ENCODE peak calls at places on chromosomes 12 and 14, in eight cellular contexts. One of them, this sample, is unnamed.

GRCh38 chr14:94128216-94128839 is 1.1 kb downstream of the IFI27L2 start:
- DNase-seq in IMR-90: no peak
- DNase-seq in vagina: no peak
- DNase-seq in uterus: no peak
- DNase-seq in tibial artery: no peak
- DNase-seq in ascending aorta: peak; percentile 52
- DNase-seq in heart right ventricle: no peak
- DNase-seq in fibroblast of lung: no peak
- DNase-seq in this sample: no peak

GRCh38 chr14:69355955-69356321 is 42.2 kb downstream of the ERH start:
- DNase-seq in ascending aorta: peak; percentile 90
- DNase-seq in uterus: peak; percentile 63
- DNase-seq in vagina: peak; percentile 93
- DNase-seq in fibroblast of lung: peak; percentile 50
- DNase-seq in IMR-90: peak; percentile 78
- DNase-seq in heart right ventricle: no peak
- DNase-seq in tibial artery: peak; percentile 83
- DNase-seq in this sample: peak; percentile 28

GRCh38 chr14:69428289-69428998 is 30.0 kb downstream of the SLC39A9 start:
- DNase-seq in tibial artery: no peak
- DNase-seq in ascending aorta: no peak
- DNase-seq in vagina: no peak
- DNase-seq in heart right ventricle: no peak
- DNase-seq in fibroblast of lung: no peak
- DNase-seq in IMR-90: no peak
- DNase-seq in uterus: no peak
- DNase-seq in this sample: no peak

GRCh38 chr12:67415473-67415872 is 146.3 kb downstream of the CAND1 start:
- DNase-seq in tibial artery: no peak
- DNase-seq in uterus: no peak
- DNase-seq in vagina: no peak
- DNase-seq in IMR-90: peak; percentile 27
- DNase-seq in heart right ventricle: peak; percentile 33
- DNase-seq in fibroblast of lung: peak; percentile 55
- DNase-seq in ascending aorta: no peak
- DNase-seq in this sample: no peak

GRCh38 chr14:63287661-63288483 is 30.9 kb downstream of the GPHB5 start:
- DNase-seq in heart right ventricle: no peak
- DNase-seq in fibroblast of lung: peak; percentile 18
- DNase-seq in uterus: no peak
- DNase-seq in vagina: no peak
- DNase-seq in ascending aorta: no peak
- DNase-seq in IMR-90: peak; percentile 62
- DNase-seq in tibial artery: no peak
- DNase-seq in this sample: no peak

GRCh38 chr12:5317556-5317955 is 114.4 kb upstream of the NTF3 start:
- DNase-seq in vagina: no peak
- DNase-seq in tibial artery: no peak
- DNase-seq in heart right ventricle: no peak
- DNase-seq in uterus: no peak
- DNase-seq in ascending aorta: no peak
- DNase-seq in IMR-90: peak; percentile 20
- DNase-seq in fibroblast of lung: no peak
- DNase-seq in this sample: no peak

GRCh38 chr14:62692490-62693106 is 352.7 kb downstream of the KCNH5 start:
- DNase-seq in fibroblast of lung: peak; percentile 56
- DNase-seq in ascending aorta: no peak
- DNase-seq in vagina: no peak
- DNase-seq in tibial artery: no peak
- DNase-seq in IMR-90: peak; percentile 51
- DNase-seq in heart right ventricle: no peak
- DNase-seq in uterus: no peak
- DNase-seq in this sample: no peak

GRCh38 chr12:47038270-47038748 is 41.1 kb upstream of the PCED1B start:
- DNase-seq in tibial artery: no peak
- DNase-seq in IMR-90: peak; percentile 35
- DNase-seq in vagina: no peak
- DNase-seq in fibroblast of lung: peak; percentile 57
- DNase-seq in heart right ventricle: no peak
- DNase-seq in ascending aorta: no peak
- DNase-seq in uterus: no peak
- DNase-seq in this sample: peak; percentile 99

GRCh38 chr12:65279387-65280112 is 1.1 kb downstream of the MSRB3 start:
- DNase-seq in IMR-90: peak; percentile 15
- DNase-seq in heart right ventricle: no peak
- DNase-seq in tibial artery: no peak
- DNase-seq in fibroblast of lung: peak; percentile 28
- DNase-seq in uterus: no peak
- DNase-seq in vagina: no peak
- DNase-seq in ascending aorta: no peak
- DNase-seq in this sample: no peak

GRCh38 chr12:109645194-109645593 is 68.4 kb upstream of the FAM222A start:
- DNase-seq in uterus: no peak
- DNase-seq in vagina: no peak
- DNase-seq in ascending aorta: no peak
- DNase-seq in fibroblast of lung: no peak
- DNase-seq in tibial artery: no peak
- DNase-seq in IMR-90: no peak
- DNase-seq in heart right ventricle: no peak
- DNase-seq in this sample: no peak

GRCh38 chr12:111606651-111607232 is 7.6 kb upstream of the ATXN2 start:
- DNase-seq in IMR-90: no peak
- DNase-seq in uterus: no peak
- DNase-seq in fibroblast of lung: no peak
- DNase-seq in heart right ventricle: no peak
- DNase-seq in tibial artery: no peak
- DNase-seq in vagina: no peak
- DNase-seq in ascending aorta: no peak
- DNase-seq in this sample: no peak

GRCh38 chr12:108611884-108612415 is 14.1 kb upstream of the TMEM119 start:
- DNase-seq in IMR-90: peak; percentile 89
- DNase-seq in tibial artery: no peak
- DNase-seq in vagina: no peak
- DNase-seq in fibroblast of lung: peak; percentile 80
- DNase-seq in uterus: no peak
- DNase-seq in heart right ventricle: no peak
- DNase-seq in ascending aorta: no peak
- DNase-seq in this sample: peak; percentile 90

GRCh38 chr14:35394326-35394725 is 10.2 kb downstream of the NFKBIA start:
- DNase-seq in uterus: no peak
- DNase-seq in vagina: no peak
- DNase-seq in tibial artery: no peak
- DNase-seq in ascending aorta: no peak
- DNase-seq in fibroblast of lung: no peak
- DNase-seq in IMR-90: no peak
- DNase-seq in heart right ventricle: no peak
- DNase-seq in this sample: no peak

GRCh38 chr12:75974323-75975273 is 57.0 kb downstream of the PHLDA1 start:
- DNase-seq in vagina: no peak
- DNase-seq in uterus: no peak
- DNase-seq in fibroblast of lung: no peak
- DNase-seq in ascending aorta: no peak
- DNase-seq in heart right ventricle: no peak
- DNase-seq in IMR-90: no peak
- DNase-seq in tibial artery: no peak
- DNase-seq in this sample: no peak

GRCh38 chr14:91744068-91744480 is 12.2 kb upstream of the CATSPERB start:
- DNase-seq in fibroblast of lung: no peak
- DNase-seq in heart right ventricle: no peak
- DNase-seq in IMR-90: no peak
- DNase-seq in ascending aorta: no peak
- DNase-seq in vagina: no peak
- DNase-seq in tibial artery: no peak
- DNase-seq in uterus: no peak
- DNase-seq in this sample: no peak

GRCh38 chr12:117018276-117018675 is 80.9 kb downstream of the TESC start:
- DNase-seq in uterus: no peak
- DNase-seq in tibial artery: no peak
- DNase-seq in vagina: no peak
- DNase-seq in fibroblast of lung: no peak
- DNase-seq in ascending aorta: peak; percentile 13
- DNase-seq in heart right ventricle: no peak
- DNase-seq in IMR-90: no peak
- DNase-seq in this sample: no peak

GRCh38 chr12:111741235-111741812 is 25.4 kb upstream of the ALDH2 start:
- DNase-seq in tibial artery: no peak
- DNase-seq in ascending aorta: no peak
- DNase-seq in heart right ventricle: no peak
- DNase-seq in uterus: no peak
- DNase-seq in vagina: no peak
- DNase-seq in IMR-90: peak; percentile 35
- DNase-seq in fibroblast of lung: no peak
- DNase-seq in this sample: no peak

GRCh38 chr14:85590784-85591183 is 60.8 kb downstream of the FLRT2 start:
- DNase-seq in uterus: no peak
- DNase-seq in ascending aorta: no peak
- DNase-seq in fibroblast of lung: no peak
- DNase-seq in heart right ventricle: no peak
- DNase-seq in IMR-90: peak; percentile 55
- DNase-seq in tibial artery: no peak
- DNase-seq in vagina: no peak
- DNase-seq in this sample: no peak

GRCh38 chr12:119417440-119417839 is 82.9 kb downstream of the CCDC60 start:
- DNase-seq in IMR-90: no peak
- DNase-seq in fibroblast of lung: no peak
- DNase-seq in vagina: no peak
- DNase-seq in uterus: no peak
- DNase-seq in heart right ventricle: no peak
- DNase-seq in ascending aorta: no peak
- DNase-seq in tibial artery: no peak
- DNase-seq in this sample: no peak

GRCh38 chr12:54444202-54444601 is 25.1 kb upstream of the ITGA5 start:
- DNase-seq in heart right ventricle: no peak
- DNase-seq in tibial artery: no peak
- DNase-seq in ascending aorta: no peak
- DNase-seq in IMR-90: no peak
- DNase-seq in vagina: no peak
- DNase-seq in fibroblast of lung: no peak
- DNase-seq in uterus: no peak
- DNase-seq in this sample: no peak

GRCh38 chr12:97164936-97165335 is 257.9 kb downstream of the NEDD1 start:
- DNase-seq in vagina: no peak
- DNase-seq in uterus: no peak
- DNase-seq in fibroblast of lung: no peak
- DNase-seq in heart right ventricle: no peak
- DNase-seq in tibial artery: no peak
- DNase-seq in ascending aorta: no peak
- DNase-seq in IMR-90: no peak
- DNase-seq in this sample: no peak

GRCh38 chr14:97002454-97002853 is 205.3 kb downstream of the VRK1 start:
- DNase-seq in heart right ventricle: no peak
- DNase-seq in uterus: no peak
- DNase-seq in tibial artery: no peak
- DNase-seq in vagina: no peak
- DNase-seq in IMR-90: no peak
- DNase-seq in ascending aorta: no peak
- DNase-seq in fibroblast of lung: no peak
- DNase-seq in this sample: no peak

GRCh38 chr12:115871714-115872113 is 405.8 kb downstream of the MED13L start:
- DNase-seq in vagina: no peak
- DNase-seq in tibial artery: no peak
- DNase-seq in heart right ventricle: no peak
- DNase-seq in uterus: no peak
- DNase-seq in fibroblast of lung: peak; percentile 20
- DNase-seq in IMR-90: peak; percentile 21
- DNase-seq in ascending aorta: no peak
- DNase-seq in this sample: no peak

GRCh38 chr14:90828642-90829487 is 12.6 kb upstream of the TTC7B start:
- DNase-seq in IMR-90: no peak
- DNase-seq in ascending aorta: no peak
- DNase-seq in vagina: no peak
- DNase-seq in tibial artery: no peak
- DNase-seq in fibroblast of lung: no peak
- DNase-seq in heart right ventricle: no peak
- DNase-seq in uterus: peak; percentile 32
- DNase-seq in this sample: no peak

GRCh38 chr12:12636641-12637040 is 25.0 kb downstream of the CREBL2 start:
- DNase-seq in IMR-90: no peak
- DNase-seq in fibroblast of lung: no peak
- DNase-seq in heart right ventricle: no peak
- DNase-seq in tibial artery: no peak
- DNase-seq in vagina: no peak
- DNase-seq in uterus: no peak
- DNase-seq in ascending aorta: no peak
- DNase-seq in this sample: no peak

GRCh38 chr12:121273364-121273896 is 23.1 kb downstream of the CAMKK2 start:
- DNase-seq in tibial artery: no peak
- DNase-seq in heart right ventricle: no peak
- DNase-seq in vagina: no peak
- DNase-seq in fibroblast of lung: no peak
- DNase-seq in ascending aorta: no peak
- DNase-seq in uterus: no peak
- DNase-seq in IMR-90: no peak
- DNase-seq in this sample: no peak
- H3K36me3 ChIP-seq in tibial artery: peaks cover 6% of the 10 kb centered on the region
- H3K36me3 ChIP-seq in heart right ventricle: no peaks in the 10 kb centered on the region
- H3K36me3 ChIP-seq in vagina: no peaks in the 10 kb centered on the region
- H3K36me3 ChIP-seq in fibroblast of lung: peaks cover 1% of the 10 kb centered on the region
- H3K36me3 ChIP-seq in ascending aorta: peaks cover 41% of the 10 kb centered on the region
- H3K36me3 ChIP-seq in uterus: no peaks in the 10 kb centered on the region
- H3K36me3 ChIP-seq in IMR-90: peaks cover 18% of the 10 kb centered on the region
- H3K36me3 ChIP-seq in this sample: peaks cover 2% of the 10 kb centered on the region

GRCh38 chr12:55515696-55516095 is 23.5 kb downstream of the OR6C68 start:
- DNase-seq in heart right ventricle: no peak
- DNase-seq in vagina: no peak
- DNase-seq in uterus: no peak
- DNase-seq in fibroblast of lung: no peak
- DNase-seq in ascending aorta: no peak
- DNase-seq in tibial artery: no peak
- DNase-seq in IMR-90: no peak
- DNase-seq in this sample: no peak
- TF ChIP-seq CTCF in heart right ventricle: no peak
- TF ChIP-seq CTCF in vagina: no peak
- TF ChIP-seq CTCF in uterus: no peak
- TF ChIP-seq CTCF in fibroblast of lung: no peak
- TF ChIP-seq CTCF in ascending aorta: no peak
- TF ChIP-seq CTCF in tibial artery: no peak
- TF ChIP-seq CTCF in IMR-90: no peak
- TF ChIP-seq CTCF in this sample: no peak

DNA sequence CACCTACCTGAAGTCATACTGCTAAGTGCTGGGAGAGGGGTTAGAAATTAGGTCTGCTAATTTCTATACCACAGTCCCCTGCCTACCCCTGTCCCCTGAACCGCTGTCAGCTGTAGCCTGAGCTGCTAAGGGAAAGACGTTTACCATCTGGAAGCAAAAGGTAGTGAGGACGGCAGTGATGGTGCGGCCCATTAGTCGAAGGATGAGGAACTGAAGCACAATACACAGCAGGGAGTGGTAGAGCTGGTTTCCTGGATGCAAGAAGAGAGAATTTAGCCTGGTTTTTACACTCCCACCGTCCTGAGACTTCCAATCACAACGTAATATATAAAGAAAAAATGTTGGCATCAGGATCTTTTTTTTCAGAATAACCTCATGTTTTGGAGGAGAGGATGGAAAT is 11.8 kb downstream of the EMG1 start:
- DNase-seq in IMR-90: no peak
- DNase-seq in vagina: no peak
- DNase-seq in heart right ventricle: no peak
- DNase-seq in uterus: no peak
- DNase-seq in fibroblast of lung: no peak
- DNase-seq in tibial artery: no peak
- DNase-seq in ascending aorta: no peak
- DNase-seq in this sample: no peak
- H3K36me3 ChIP-seq in IMR-90: peaks cover 49% of the 10 kb centered on the region
- H3K36me3 ChIP-seq in vagina: peaks cover 3% of the 10 kb centered on the region
- H3K36me3 ChIP-seq in heart right ventricle: no peaks in the 10 kb centered on the region
- H3K36me3 ChIP-seq in uterus: no peaks in the 10 kb centered on the region
- H3K36me3 ChIP-seq in fibroblast of lung: peaks cover 10% of the 10 kb centered on the region
- H3K36me3 ChIP-seq in tibial artery: peaks cover 33% of the 10 kb centered on the region
- H3K36me3 ChIP-seq in ascending aorta: peaks cover 52% of the 10 kb centered on the region
- H3K36me3 ChIP-seq in this sample: peaks cover 2% of the 10 kb centered on the region

GRCh38 chr12:14186193-14186502 is 179.3 kb upstream of the ATF7IP start:
- DNase-seq in uterus: no peak
- DNase-seq in tibial artery: no peak
- DNase-seq in ascending aorta: no peak
- DNase-seq in heart right ventricle: no peak
- DNase-seq in fibroblast of lung: no peak
- DNase-seq in IMR-90: no peak
- DNase-seq in vagina: no peak
- DNase-seq in this sample: no peak
- TF ChIP-seq CTCF in uterus: no peak
- TF ChIP-seq CTCF in tibial artery: no peak
- TF ChIP-seq CTCF in ascending aorta: no peak
- TF ChIP-seq CTCF in heart right ventricle: no peak
- TF ChIP-seq CTCF in fibroblast of lung: no peak
- TF ChIP-seq CTCF in IMR-90: no peak
- TF ChIP-seq CTCF in vagina: no peak
- TF ChIP-seq CTCF in this sample: no peak